ENCODE peak calls at places on chromosome 3, in four cellular contexts. C is HCT116, N is K562, O is HepG2. K is an unnamed sample. For H3K4me1, the result is how much of the 10 kb centered on the place peaks cover.

GRCh38 chr3:24086597-24087369 is 141.7 kb downstream of the NR1D2 start:
- DNase-seq in C (no peak), O (peak), N (no peak), K (no peak)

GRCh38 chr3:75938921-75939320 is 153.6 kb upstream of the ZNF717 start:
- DNase-seq in O (no peak), N (no peak), C (no peak), K (no peak)

GRCh38 chr3:177948716-177949422 is 587.4 kb upstream of the KCNMB2 start:
- DNase-seq in N (no peak), C (no peak), O (no peak), K (no peak)

GRCh38 chr3:143120716-143121239 is 1.2 kb downstream of the CHST2 start:
- DNase-seq in N (peak), C (no peak), O (no peak), K (no peak)

GRCh38 chr3:104604326-104605010 is 762.2 kb upstream of the ALCAM start:
- DNase-seq in O (no peak), N (no peak), C (peak), K (no peak)

GRCh38 chr3:144229973-144230372 is 258.4 kb downstream of the DIPK2A start:
- DNase-seq in C (no peak), N (no peak), O (no peak), K (no peak)

GRCh38 chr3:8500208-8500961 is 1.2 kb upstream of the LMCD1 start:
- DNase-seq in O (peak), C (no peak), N (no peak), K (no peak)

GRCh38 chr3:138849541-138849940 is 14.8 kb upstream of the PIK3CB start:
- DNase-seq in O (peak), C (no peak), N (no peak), K (no peak)

GRCh38 chr3:42491876-42492507 is 10.5 kb upstream of the VIPR1 start:
- DNase-seq in C (no peak), O (no peak), N (no peak), K (no peak)

GRCh38 chr3:170869645-170870593 is at the start of gene RPL22L1:
- DNase-seq in C (peak), O (peak), N (peak), K (peak)

GRCh38 chr3:126851934-126852333 is 131.0 kb upstream of the PLXNA1 start:
- DNase-seq in O (peak), C (no peak), N (no peak), K (no peak)

GRCh38 chr3:144415492-144415891 is 443.9 kb downstream of the DIPK2A start:
- DNase-seq in N (no peak), O (no peak), C (no peak), K (no peak)

GRCh38 chr3:162224736-162225135 is 728.1 kb downstream of the OTOL1 start:
- DNase-seq in C (no peak), N (no peak), O (no peak), K (no peak)

GRCh38 chr3:150727653-150728502 is 24.2 kb upstream of the ERICH6 start:
- DNase-seq in C (no peak), O (no peak), N (peak), K (no peak)

GRCh38 chr3:113255100-113255853 is 43.9 kb downstream of the BOC start:
- DNase-seq in C (no peak), O (no peak), N (peak), K (no peak)

GRCh38 chr3:29307229-29307796 is 26.4 kb downstream of the RBMS3 start:
- DNase-seq in C (no peak), O (no peak), N (no peak), K (no peak)

GRCh38 chr3:122797291-122797690 is 2.4 kb downstream of the SLC49A4 start:
- DNase-seq in N (no peak), O (no peak), C (no peak), K (no peak)

GRCh38 chr3:143170043-143170442 is 50.5 kb downstream of the CHST2 start:
- DNase-seq in N (no peak), C (no peak), O (no peak), K (no peak)

GRCh38 chr3:43618142-43618541 is 3.7 kb downstream of the ANO10 start:
- DNase-seq in C (no peak), O (no peak), N (no peak), K (no peak)

GRCh38 chr3:27720899-27721716 is 1.0 kb downstream of the EOMES start:
- DNase-seq in O (no peak), C (peak), N (no peak), K (no peak)

GRCh38 chr3:100427694-100428093 is 26.4 kb downstream of the LNP1 start:
- DNase-seq in O (no peak), C (no peak), N (no peak), K (no peak)

GRCh38 chr3:138468886-138469285 is 34.5 kb downstream of the ESYT3 start:
- DNase-seq in O (no peak), C (no peak), N (no peak), K (no peak)

GRCh38 chr3:50238549-50239026 is 2.6 kb downstream of the GNAI2 start:
- DNase-seq in C (no peak), N (no peak), O (peak), K (no peak)

GRCh38 chr3:111676177-111677021 is 81.3 kb upstream of the ZBED2 start:
- DNase-seq in N (no peak), C (no peak), O (peak), K (no peak)

GRCh38 chr3:16484216-16484615 is 29.3 kb downstream of the RFTN1 start:
- DNase-seq in C (no peak), O (no peak), N (no peak), K (no peak)

GRCh38 chr3:46900356-46900755 is 22.8 kb downstream of the PTH1R start:
- DNase-seq in N (no peak), O (no peak), C (no peak), K (no peak)

GRCh38 chr3:187926620-187927019 is 181.4 kb upstream of the BCL6 start:
- DNase-seq in C (no peak), N (no peak), O (no peak), K (no peak)
- H3K4me1 ChIP-seq in C (under half), N (under half), O (under half), K (under half)

DNA sequence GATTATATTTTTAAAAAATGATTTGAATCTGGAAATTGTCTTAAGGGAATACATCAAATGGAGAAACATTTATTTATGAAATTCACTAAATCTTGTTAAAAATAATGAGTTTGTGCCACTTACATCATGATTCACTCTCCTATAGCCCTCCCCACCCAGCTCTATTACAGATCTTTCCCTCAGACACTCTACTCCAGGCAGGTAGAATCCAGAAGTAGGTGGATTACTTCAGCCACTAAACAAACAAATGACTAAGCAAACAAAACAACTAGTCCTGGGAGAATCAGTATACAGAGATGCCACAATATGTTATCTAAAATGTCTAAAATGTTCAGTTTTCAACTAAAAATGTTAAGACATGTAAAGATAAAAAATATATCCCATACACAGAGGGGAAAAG is 608.1 kb upstream of the UBE2E2 start:
- DNase-seq in N (no peak), C (no peak), O (no peak), K (no peak)
- TF ChIP-seq SIN3A in N (no peak), C (no peak), O (no peak), K (no peak)

DNA sequence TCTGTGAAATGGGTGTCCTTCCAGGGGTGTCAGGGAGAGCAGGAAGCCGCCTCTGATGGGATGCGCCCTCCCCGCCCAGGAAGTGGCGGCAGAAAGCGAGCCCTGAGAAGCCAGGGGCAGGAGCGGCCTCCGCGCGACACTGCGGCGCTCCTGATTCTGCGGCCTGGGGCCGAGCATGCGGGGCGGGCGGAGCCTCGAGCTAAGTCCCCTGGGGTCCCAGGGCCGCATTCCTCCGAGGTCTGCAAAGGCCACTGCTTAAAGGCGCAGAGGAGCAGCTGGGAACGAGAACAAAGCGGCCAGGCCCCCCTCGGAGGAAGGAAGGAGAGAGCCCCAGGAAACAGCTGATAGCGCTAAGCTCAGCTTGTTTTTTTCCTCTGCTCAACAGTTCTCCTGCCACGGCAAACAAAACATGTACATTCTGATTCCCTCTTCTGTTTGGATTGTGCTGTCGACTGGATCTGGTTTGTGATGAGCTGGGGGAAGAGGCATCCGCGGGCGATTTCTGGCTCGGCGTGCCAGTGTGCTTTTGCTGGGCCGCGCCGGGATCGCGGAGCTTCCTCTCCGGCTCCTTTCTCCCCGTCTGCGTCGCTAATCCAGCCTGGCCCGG is 34.1 kb downstream of the GRK7 start:
- DNase-seq in O (no peak), C (no peak), N (no peak), K (no peak)
- TF ChIP-seq TCF7L2 in O (no peak), C (no peak), N (no peak), K (no peak)

GRCh38 chr3:55937301-55937700 is 450.2 kb upstream of the WNT5A start:
- DNase-seq in N (no peak), O (no peak), C (no peak), K (no peak)

GRCh38 chr3:55939287-55939686 is 452.2 kb upstream of the WNT5A start:
- DNase-seq in C (no peak), N (no peak), O (no peak), K (no peak)

GRCh38 chr3:55929154-55929869 is 442.2 kb upstream of the WNT5A start:
- DNase-seq in N (no peak), C (no peak), O (no peak), K (no peak)

GRCh38 chr3:55936549-55937052 is 449.5 kb upstream of the WNT5A start:
- DNase-seq in N (no peak), C (no peak), O (no peak), K (no peak)

GRCh38 chr3:55935241-55935640 is 448.1 kb upstream of the WNT5A start:
- DNase-seq in N (no peak), O (no peak), C (no peak), K (no peak)
- H3K4me1 ChIP-seq in N (under half), O (under half), C (under half), K (under half)

DNA sequence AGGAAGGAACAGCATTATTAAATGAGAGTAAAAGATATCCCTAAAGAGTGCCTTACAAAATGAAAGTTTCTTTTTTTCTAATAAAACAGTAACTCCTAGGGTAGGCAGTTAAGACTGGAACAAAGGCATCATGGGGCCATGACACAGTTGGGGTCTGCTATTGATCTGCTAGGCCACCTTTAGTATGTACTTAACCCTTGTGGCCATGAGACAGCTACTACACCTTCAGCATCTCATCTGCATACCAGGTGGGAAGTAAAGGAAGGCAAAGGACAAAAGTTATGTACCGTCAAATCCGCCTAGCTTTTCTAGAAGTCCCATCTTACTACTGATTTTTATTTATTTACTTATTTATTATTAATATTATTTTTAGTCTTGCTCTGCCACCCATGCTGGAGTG is 93.8 kb upstream of the FHIT start:
- DNase-seq in O (no peak), C (no peak), N (no peak), K (no peak)
- TF ChIP-seq SIN3A in O (no peak), C (no peak), N (no peak), K (no peak)

GRCh38 chr3:78003090-78003489 is 963.2 kb downstream of the ROBO2 start:
- DNase-seq in C (no peak), N (no peak), O (no peak), K (no peak)

GRCh38 chr3:78004578-78004977 is 964.7 kb downstream of the ROBO2 start:
- DNase-seq in N (no peak), O (no peak), C (no peak), K (no peak)
- TF ChIP-seq TCF7L2 in N (no peak), O (no peak), C (no peak), K (no peak)